ENCODE peak calls at places on chromosome 20, in nine cellular contexts. L is iPS-NIHi11; J is GM04504; G is aorta; I is stimulated activated CD8-positive, alpha-beta memory T cell treated with anti-CD3 and anti-CD28 coated beads, Interleukin-15, amount 100 ng/mL, for 24 hours; S is germinal center; A is endothelial cell; X is GM20000; Z is AG09309. Q is an unnamed sample.

GRCh38 chr20:2745060-2745910 is 52.7 kb downstream of the EBF4 start:
- DNase-seq in X (no peak), A (no peak), Z (no peak), J (no peak), I (no peak), G (no peak), S (no peak), L (no peak), Q (peak; percentile 81)

GRCh38 chr20:7195704-7196103 is 428.2 kb downstream of the BMP2 start:
- DNase-seq in J (peak; percentile 5), X (no peak), A (no peak), I (no peak), L (no peak), S (no peak), Z (peak; percentile 67), G (no peak), Q (no peak)

GRCh38 chr20:49281059-49281912 is 3.4 kb upstream of the ZNFX1 start:
- DNase-seq in A (peak; percentile 33), S (no peak), X (peak; percentile 20), Z (no peak), J (no peak), I (no peak), L (peak; percentile 28), G (no peak), Q (no peak)

GRCh38 chr20:1894471-1894950 is 696 bp upstream of the SIRPA start:
- DNase-seq in G (peak; percentile 76), S (peak; percentile 63), X (peak; percentile 75), I (no peak), L (peak; percentile 82), J (peak; percentile 55), A (peak; percentile 71), Z (no peak), Q (no peak)

GRCh38 chr20:59163641-59164530 is at the start of gene ZNF831:
- DNase-seq in X (no peak), G (no peak), J (no peak), A (no peak), Z (no peak), I (no peak), S (peak; percentile 49), L (no peak), Q (no peak)

GRCh38 chr20:49859807-49860206 is 47.2 kb downstream of the SLC9A8 start:
- DNase-seq in X (no peak), Z (no peak), A (no peak), G (no peak), L (no peak), J (no peak), I (no peak), S (no peak), Q (no peak)

GRCh38 chr20:63783970-63784369 is 44.4 kb downstream of the SLC2A4RG start:
- DNase-seq in A (no peak), S (no peak), G (no peak), I (no peak), J (no peak), X (no peak), Z (no peak), L (no peak), Q (no peak)

GRCh38 chr20:326645-327031 is 1.3 kb downstream of the SOX12 start:
- DNase-seq in L (no peak), Z (no peak), X (no peak), J (no peak), G (peak; percentile 66), S (peak; percentile 18), I (no peak), A (peak; percentile 57), Q (no peak)

GRCh38 chr20:35618372-35619131 is 2.9 kb downstream of the SPAG4 start:
- DNase-seq in G (no peak), L (no peak), A (peak; percentile 24), I (no peak), J (no peak), Z (no peak), S (peak; percentile 23), X (peak; percentile 42), Q (no peak)

GRCh38 chr20:58389324-58389967 is 417 bp downstream of the VAPB start:
- DNase-seq in J (peak; percentile 22), A (peak; percentile 41), L (peak; percentile 45), G (no peak), I (no peak), S (peak; percentile 29), X (peak; percentile 60), Z (no peak), Q (no peak)